ENCODE peak calls at places on chromosomes 12 and 14, in six cellular contexts. P, X, K, H, R and Z are unnamed samples.

GRCh38 chr14:100901391-100902183 is 1.9 kb downstream of the RTL1 start:
- DNase-seq in H (no peak), P (no peak), X (no peak), K (no peak), R (no peak), Z (no peak)

GRCh38 chr14:94671870-94672444 is 59.8 kb downstream of the SERPINA3 start:
- DNase-seq in K (no peak), H (no peak), P (no peak), X (no peak), R (no peak), Z (no peak)

GRCh38 chr12:14059538-14059937 is 78.1 kb upstream of the GRIN2B start:
- DNase-seq in X (no peak), P (no peak), R (no peak), K (no peak), H (no peak), Z (no peak)

GRCh38 chr12:66241061-66242043 is 52.3 kb downstream of the IRAK3 start:
- DNase-seq in X (no peak), P (peak), K (no peak), H (no peak), R (no peak), Z (no peak)

GRCh38 chr14:20712900-20713299 is 24.3 kb downstream of the ANG start:
- DNase-seq in P (no peak), X (no peak), R (no peak), K (no peak), H (no peak), Z (no peak)

GRCh38 chr12:110760204-110760609 is 17.5 kb upstream of the PPP1CC start:
- DNase-seq in H (no peak), P (no peak), X (no peak), K (no peak), R (no peak), Z (no peak)

GRCh38 chr14:85528882-85529585 is 910 bp upstream of the FLRT2 start:
- DNase-seq in R (no peak), H (no peak), X (no peak), P (peak), K (no peak), Z (no peak)

GRCh38 chr14:105859717-105860614 is 333.6 kb downstream of the TMEM121 start:
- DNase-seq in X (no peak), K (peak), R (no peak), P (no peak), H (no peak), Z (no peak)

GRCh38 chr12:56128669-56129209 is 672 bp downstream of the ESYT1 start:
- DNase-seq in R (peak), X (no peak), P (no peak), K (no peak), H (no peak), Z (no peak)

GRCh38 chr14:75127903-75128595 is 1.2 kb upstream of the NEK9 start:
- DNase-seq in P (no peak), H (no peak), R (peak), X (no peak), K (no peak), Z (no peak)

GRCh38 chr12:121009744-121010143 is 6.5 kb downstream of the C12orf43 start:
- DNase-seq in P (peak), H (no peak), K (no peak), R (peak), X (no peak), Z (no peak)

GRCh38 chr12:5633102-5633501 is 201.2 kb downstream of the NTF3 start:
- DNase-seq in H (no peak), P (no peak), K (no peak), R (no peak), X (no peak), Z (no peak)

GRCh38 chr12:10190558-10191388 is 11.9 kb downstream of the TMEM52B start:
- DNase-seq in P (peak), R (peak), K (peak), H (peak), X (no peak), Z (no peak)

GRCh38 chr12:101592931-101593330 is 1.8 kb upstream of the MYBPC1 start:
- DNase-seq in K (no peak), P (no peak), H (no peak), X (no peak), R (no peak), Z (no peak)

GRCh38 chr12:122834921-122835692 is at the start of gene HIP1R:
- DNase-seq in P (no peak), X (peak), H (peak), K (peak), R (peak), Z (no peak)

GRCh38 chr14:65410640-65411039 is 1.9 kb upstream of the FUT8 start:
- DNase-seq in H (no peak), R (no peak), P (no peak), X (no peak), K (no peak), Z (no peak)

GRCh38 chr12:51000245-51000644 is 25.9 kb downstream of the SLC11A2 start:
- DNase-seq in P (peak), X (no peak), R (no peak), K (no peak), H (no peak), Z (no peak)

GRCh38 chr12:45355750-45356149 is 139.9 kb downstream of the ANO6 start:
- DNase-seq in X (no peak), H (no peak), R (no peak), K (no peak), P (peak), Z (no peak)

GRCh38 chr12:113019045-113019444 is 37.5 kb upstream of the DTX1 start:
- DNase-seq in P (peak), K (no peak), H (peak), R (no peak), X (no peak), Z (no peak)

GRCh38 chr14:101507306-101508150 is 53.8 kb upstream of the DIO3 start:
- DNase-seq in P (no peak), K (no peak), R (no peak), X (no peak), H (no peak), Z (no peak)

GRCh38 chr14:60095781-60096450 is 4.2 kb downstream of the PCNX4 start:
- DNase-seq in P (no peak), K (no peak), R (peak), X (no peak), H (no peak), Z (no peak)

GRCh38 chr14:30034049-30034635 is 106.5 kb upstream of the PRKD1 start:
- DNase-seq in P (no peak), X (no peak), K (no peak), H (peak), R (peak), Z (no peak)

GRCh38 chr12:94763461-94763860 is 113.1 kb upstream of the TMCC3 start:
- DNase-seq in P (no peak), R (no peak), X (no peak), H (no peak), K (no peak), Z (no peak)